ENCODE peak calls at places on chromosome 21, in nine cellular contexts. I, V, Y, Q, M, U, T, F and J are unnamed samples.

GRCh38 chr21:25638634-25639166 is 358 bp upstream of the JAM2 start:
- DNase-seq in I (no peak), U (no peak), Y (no peak), M (no peak), Q (no peak), T (peak), F (no peak), V (peak), J (no peak)

GRCh38 chr21:17775431-17776126 is 43.6 kb downstream of the C21orf91 start:
- DNase-seq in Y (no peak), T (no peak), U (no peak), V (no peak), F (no peak), M (no peak), I (no peak), Q (no peak), J (no peak)

GRCh38 chr21:29403291-29403690 is 104.6 kb downstream of the BACH1 start:
- DNase-seq in F (no peak), Q (no peak), I (no peak), Y (no peak), V (no peak), T (peak), M (no peak), U (no peak), J (no peak)

GRCh38 chr21:41547111-41547510 is 39.2 kb upstream of the TMPRSS2 start:
- DNase-seq in F (no peak), V (no peak), Y (no peak), T (no peak), U (no peak), M (no peak), I (no peak), Q (no peak), J (no peak)

GRCh38 chr21:41753001-41753725 is 13.7 kb downstream of the RIPK4 start:
- DNase-seq in Y (no peak), U (no peak), V (no peak), M (no peak), I (no peak), Q (no peak), F (no peak), T (no peak), J (no peak)

GRCh38 chr21:33078907-33079582 is 9.1 kb downstream of the OLIG1 start:
- DNase-seq in T (peak), Q (peak), V (no peak), I (peak), M (peak), F (no peak), U (peak), Y (no peak), J (peak)

GRCh38 chr21:28069446-28069845 is 923.2 kb downstream of the LTN1 start:
- DNase-seq in Y (no peak), V (no peak), U (no peak), T (peak), Q (no peak), I (no peak), F (no peak), M (peak), J (no peak)

GRCh38 chr21:33255404-33255803 is 10.8 kb upstream of the IL10RB start:
- DNase-seq in U (no peak), Y (no peak), Q (no peak), M (no peak), F (no peak), I (no peak), V (no peak), T (no peak), J (no peak)

GRCh38 chr21:31180256-31181088 is 142.2 kb upstream of the KRTAP19-8 start:
- DNase-seq in T (peak), Y (no peak), Q (peak), I (peak), F (no peak), M (peak), V (peak), U (peak), J (no peak)

GRCh38 chr21:16942703-16943102 is 570.1 kb upstream of the CXADR start:
- DNase-seq in V (no peak), F (no peak), Q (peak), U (no peak), I (peak), M (peak), T (peak), Y (no peak), J (no peak)

GRCh38 chr21:30962013-30962412 is 76.3 kb downstream of the KRTAP19-8 start:
- DNase-seq in F (no peak), T (no peak), U (no peak), V (no peak), Y (no peak), M (no peak), Q (no peak), I (no peak), J (no peak)

GRCh38 chr21:42097860-42098259 is 26.7 kb downstream of the UMODL1 start:
- DNase-seq in F (no peak), M (peak), T (peak), Q (peak), U (peak), Y (peak), V (no peak), I (peak), J (peak)

GRCh38 chr21:40151611-40152010 is 284.4 kb downstream of the PCP4 start:
- DNase-seq in I (no peak), T (no peak), Y (no peak), V (no peak), Q (no peak), F (no peak), M (no peak), U (no peak), J (no peak)

GRCh38 chr21:42122808-42123207 is 51.7 kb downstream of the UMODL1 start:
- DNase-seq in Y (no peak), Q (no peak), I (no peak), U (no peak), F (no peak), V (no peak), M (no peak), T (no peak), J (no peak)

GRCh38 chr21:29218749-29219148 is 80.0 kb upstream of the BACH1 start:
- DNase-seq in V (no peak), M (no peak), I (no peak), T (no peak), Q (no peak), Y (no peak), F (no peak), U (no peak), J (no peak)

DNA sequence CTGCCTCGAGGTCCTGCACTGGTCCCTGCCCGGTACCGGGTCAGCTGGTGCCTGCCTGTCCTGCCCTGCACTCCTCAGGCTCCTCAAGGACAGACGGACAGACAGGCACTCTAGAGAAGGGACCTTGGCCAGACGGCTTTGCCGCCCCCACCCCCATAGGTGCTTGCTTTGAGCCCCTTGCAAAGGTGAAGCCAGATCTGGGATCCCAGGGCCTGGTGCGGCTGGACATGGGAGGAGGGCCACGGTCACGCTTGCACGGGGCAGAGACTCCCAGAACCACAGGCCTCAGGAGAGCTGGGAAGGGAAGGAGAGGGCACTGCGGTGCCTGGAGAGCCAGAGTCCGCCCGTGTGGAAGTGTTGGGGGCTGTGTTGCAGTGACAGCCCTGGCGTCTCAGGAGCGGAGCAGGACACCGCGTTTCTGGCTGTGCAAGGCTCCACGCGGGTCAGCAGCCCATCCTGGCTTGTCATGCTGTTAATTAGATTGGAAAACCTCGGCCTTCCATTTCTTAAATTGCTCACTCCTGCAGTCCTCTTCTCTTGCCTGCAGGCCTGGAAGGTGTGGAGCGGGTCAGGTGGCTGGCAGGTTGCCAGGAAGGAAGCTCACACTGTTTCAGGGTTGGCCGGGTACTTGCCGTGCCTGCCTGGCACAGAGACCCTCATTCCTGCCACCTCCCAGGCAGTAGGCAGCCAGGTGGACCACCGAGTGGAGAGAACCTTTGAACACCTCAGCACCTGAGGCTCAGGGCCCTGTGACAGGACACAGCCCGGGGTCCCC is 16.3 kb downstream of the COL18A1 start:
- DNase-seq in I (peak), M (peak), Q (peak), F (peak), V (no peak), T (no peak), U (no peak), Y (no peak), J (no peak)
- H3K27ac ChIP-seq in I (no peak), M (no peak), Q (no peak), F (no peak), V (no peak), T (no peak), U (no peak), Y (peak), J (no peak)

GRCh38 chr21:35699360-35699759 is 361.0 kb downstream of the SETD4 start:
- DNase-seq in Y (no peak), F (no peak), I (no peak), Q (no peak), T (no peak), U (no peak), M (no peak), V (no peak), J (no peak)
- H3K27ac ChIP-seq in Y (no peak), F (no peak), I (no peak), Q (no peak), T (no peak), U (no peak), M (no peak), V (no peak), J (no peak)

GRCh38 chr21:38342734-38343133 is 85.9 kb downstream of the KCNJ15 start:
- DNase-seq in I (no peak), U (no peak), V (no peak), Y (no peak), Q (no peak), F (no peak), T (no peak), M (no peak), J (no peak)

GRCh38 chr21:38337793-38338192 is 81.0 kb downstream of the KCNJ15 start:
- DNase-seq in I (no peak), M (no peak), Y (no peak), T (no peak), Q (peak), F (no peak), V (no peak), U (no peak), J (peak)

GRCh38 chr21:38340131-38340530 is 83.3 kb downstream of the KCNJ15 start:
- DNase-seq in F (no peak), U (no peak), V (no peak), T (no peak), Q (no peak), M (no peak), Y (no peak), I (no peak), J (no peak)

GRCh38 chr21:38343691-38344090 is 86.9 kb downstream of the KCNJ15 start:
- DNase-seq in I (peak), V (no peak), F (no peak), M (peak), U (no peak), Y (peak), Q (no peak), T (peak), J (no peak)

DNA sequence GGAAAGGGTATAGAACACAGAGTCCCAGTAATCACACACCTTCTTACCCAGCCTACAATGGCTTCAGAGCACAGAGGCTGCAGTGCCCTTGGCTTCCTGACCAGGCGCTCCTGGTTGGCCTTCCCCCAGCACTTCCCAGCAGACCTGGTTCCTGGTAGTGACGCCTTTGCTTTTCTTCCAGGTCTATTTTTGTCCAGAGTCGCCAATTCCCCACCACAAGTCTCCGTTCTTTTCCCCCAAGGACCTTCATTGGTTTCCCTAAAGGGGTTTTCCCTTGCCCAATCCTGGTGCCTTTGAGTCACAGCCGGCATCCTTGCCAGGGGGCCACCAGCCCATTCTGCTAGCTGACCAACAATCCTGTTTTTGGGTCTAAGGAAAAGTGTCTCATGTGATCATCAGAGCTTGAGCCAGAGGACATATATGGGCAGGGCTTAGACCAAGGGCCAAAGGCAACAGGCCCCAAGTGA is 84.8 kb downstream of the KCNJ15 start:
- DNase-seq in T (no peak), F (no peak), U (no peak), Y (peak), I (no peak), V (no peak), Q (no peak), M (no peak), J (no peak)
- H3K27ac ChIP-seq in T (no peak), F (no peak), U (no peak), Y (peak), I (no peak), V (no peak), Q (no peak), M (no peak), J (no peak)

GRCh38 chr21:43322805-43323204 is 104.1 kb downstream of the SIK1 start:
- DNase-seq in M (no peak), F (no peak), T (no peak), V (no peak), Y (no peak), U (no peak), Q (no peak), I (no peak), J (no peak)

GRCh38 chr21:43324596-43324995 is 102.3 kb downstream of the SIK1 start:
- DNase-seq in M (no peak), Q (no peak), U (no peak), F (no peak), I (no peak), V (no peak), T (no peak), Y (no peak), J (no peak)

GRCh38 chr21:43325036-43325435 is 101.9 kb downstream of the SIK1 start:
- DNase-seq in I (no peak), Q (no peak), V (no peak), F (no peak), Y (no peak), M (no peak), T (no peak), U (no peak), J (no peak)

GRCh38 chr21:43322311-43322710 is 104.6 kb downstream of the SIK1 start:
- DNase-seq in F (no peak), M (no peak), I (no peak), T (no peak), Y (no peak), U (no peak), Q (no peak), V (no peak), J (no peak)

DNA sequence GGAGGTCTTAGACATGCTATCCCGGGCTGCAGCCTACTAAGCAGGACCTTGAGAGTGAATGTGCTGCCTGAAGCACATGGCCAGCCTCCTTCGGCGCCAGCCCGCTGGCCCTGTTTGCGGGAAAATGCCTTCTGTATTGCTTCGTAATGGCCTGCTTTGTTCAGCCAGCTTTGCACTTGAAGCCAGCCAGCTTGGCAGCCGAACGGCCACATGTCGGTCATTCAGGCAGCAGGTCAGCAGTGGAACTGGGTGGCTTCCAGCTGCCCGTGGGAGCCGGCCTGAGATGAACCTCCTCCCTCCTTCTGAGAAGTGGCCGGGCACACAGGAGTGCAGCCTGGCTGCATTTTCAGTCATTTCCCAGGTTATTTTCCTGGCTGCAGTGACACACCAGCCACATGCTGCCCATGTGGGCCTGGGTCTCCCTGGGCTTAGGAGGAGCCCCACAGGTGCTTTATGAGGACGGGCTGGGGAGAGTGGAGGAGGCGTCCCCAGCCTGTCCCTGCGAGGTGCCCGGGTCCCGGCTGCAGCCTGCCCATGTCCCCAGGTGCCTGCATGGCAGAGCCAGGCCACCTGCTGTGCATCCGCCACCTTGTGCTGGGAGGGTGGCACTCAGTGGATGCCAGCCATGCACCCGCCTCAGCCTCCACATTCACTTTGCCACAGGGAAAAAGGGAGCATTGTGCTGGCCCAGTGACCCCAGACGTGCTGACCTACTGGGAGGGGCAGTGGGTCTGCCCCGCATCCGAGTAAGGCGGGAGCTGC is 103.5 kb downstream of the SIK1 start:
- DNase-seq in T (no peak), Y (no peak), M (no peak), U (peak), I (no peak), V (no peak), F (peak), Q (no peak), J (no peak)
- H3K27ac ChIP-seq in T (no peak), Y (no peak), M (no peak), U (peak), I (no peak), V (no peak), F (no peak), Q (no peak), J (no peak)

GRCh38 chr21:37956772-37957171 is 40.5 kb upstream of the KCNJ6 start:
- DNase-seq in M (no peak), U (no peak), T (no peak), F (no peak), I (no peak), V (no peak), Q (no peak), Y (no peak), J (no peak)
- H3K27ac ChIP-seq in M (no peak), U (no peak), T (no peak), F (no peak), I (no peak), V (no peak), Q (no peak), Y (no peak), J (no peak)